ENCODE peak calls at places on chromosomes 12 and 14, in six cellular contexts. One of them, this sample, is unnamed.

GRCh38 chr14:55077691-55078151 is 26.3 kb downstream of the MAPK1IP1L start:
- DNase-seq in neuronal stem cell: no peak
- DNase-seq in H9: no peak
- DNase-seq in H1: peak
- DNase-seq in IMR-90: peak
- DNase-seq in trophoblast cell: peak
- DNase-seq in this sample: no peak

GRCh38 chr12:97650242-97650641 is 187.6 kb downstream of the RMST start:
- DNase-seq in neuronal stem cell: no peak
- DNase-seq in H9: no peak
- DNase-seq in H1: no peak
- DNase-seq in IMR-90: no peak
- DNase-seq in trophoblast cell: no peak
- DNase-seq in this sample: peak

GRCh38 chr14:65098586-65098985 is 3.7 kb downstream of the MAX start:
- DNase-seq in neuronal stem cell: no peak
- DNase-seq in H9: no peak
- DNase-seq in H1: no peak
- DNase-seq in IMR-90: peak
- DNase-seq in trophoblast cell: peak
- DNase-seq in this sample: peak

GRCh38 chr14:36241183-36241582 is 64.7 kb upstream of the PTCSC3 start:
- DNase-seq in neuronal stem cell: no peak
- DNase-seq in H9: no peak
- DNase-seq in H1: no peak
- DNase-seq in IMR-90: no peak
- DNase-seq in trophoblast cell: no peak
- DNase-seq in this sample: no peak

GRCh38 chr12:52285851-52286530 is 5.3 kb downstream of the KRT81 start:
- DNase-seq in neuronal stem cell: no peak
- DNase-seq in H9: peak
- DNase-seq in H1: no peak
- DNase-seq in IMR-90: no peak
- DNase-seq in trophoblast cell: no peak
- DNase-seq in this sample: no peak

GRCh38 chr12:84046869-84047268 is 865.7 kb downstream of the SLC6A15 start:
- DNase-seq in neuronal stem cell: no peak
- DNase-seq in H9: no peak
- DNase-seq in H1: no peak
- DNase-seq in IMR-90: no peak
- DNase-seq in trophoblast cell: no peak
- DNase-seq in this sample: no peak

GRCh38 chr12:113274848-113275247 is 53.6 kb downstream of the TPCN1 start:
- DNase-seq in neuronal stem cell: no peak
- DNase-seq in H9: no peak
- DNase-seq in H1: no peak
- DNase-seq in IMR-90: no peak
- DNase-seq in trophoblast cell: no peak
- DNase-seq in this sample: no peak

GRCh38 chr14:65038966-65039365 is 52.3 kb downstream of the FNTB start:
- DNase-seq in neuronal stem cell: no peak
- DNase-seq in H9: no peak
- DNase-seq in H1: no peak
- DNase-seq in IMR-90: no peak
- DNase-seq in trophoblast cell: no peak
- DNase-seq in this sample: no peak

GRCh38 chr12:83656004-83656403 is 969.3 kb downstream of the TMTC2 start:
- DNase-seq in neuronal stem cell: no peak
- DNase-seq in H9: no peak
- DNase-seq in H1: no peak
- DNase-seq in IMR-90: no peak
- DNase-seq in trophoblast cell: no peak
- DNase-seq in this sample: no peak

GRCh38 chr12:130829391-130830245 is 9.4 kb downstream of the STX2 start:
- DNase-seq in neuronal stem cell: no peak
- DNase-seq in H9: peak
- DNase-seq in H1: no peak
- DNase-seq in IMR-90: no peak
- DNase-seq in trophoblast cell: no peak
- DNase-seq in this sample: no peak

GRCh38 chr12:113302466-113302865 is 32.4 kb downstream of the SLC8B1 start:
- DNase-seq in neuronal stem cell: no peak
- DNase-seq in H9: no peak
- DNase-seq in H1: no peak
- DNase-seq in IMR-90: no peak
- DNase-seq in trophoblast cell: no peak
- DNase-seq in this sample: no peak

GRCh38 chr14:50964683-50965390 is 20.6 kb upstream of the PYGL start:
- DNase-seq in neuronal stem cell: no peak
- DNase-seq in H9: no peak
- DNase-seq in H1: no peak
- DNase-seq in IMR-90: peak
- DNase-seq in trophoblast cell: peak
- DNase-seq in this sample: peak

GRCh38 chr12:115802767-115803166 is 474.7 kb downstream of the MED13L start:
- DNase-seq in neuronal stem cell: no peak
- DNase-seq in H9: no peak
- DNase-seq in H1: no peak
- DNase-seq in IMR-90: no peak
- DNase-seq in trophoblast cell: no peak
- DNase-seq in this sample: no peak

GRCh38 chr12:88207921-88208640 is 66.0 kb downstream of the TMTC3 start:
- DNase-seq in neuronal stem cell: no peak
- DNase-seq in H9: no peak
- DNase-seq in H1: no peak
- DNase-seq in IMR-90: peak
- DNase-seq in trophoblast cell: peak
- DNase-seq in this sample: peak

GRCh38 chr14:78448483-78449094 is 278.4 kb downstream of the NRXN3 start:
- DNase-seq in neuronal stem cell: peak
- DNase-seq in H9: peak
- DNase-seq in H1: peak
- DNase-seq in IMR-90: no peak
- DNase-seq in trophoblast cell: peak
- DNase-seq in this sample: peak

GRCh38 chr14:61486930-61487495 is 165.6 kb downstream of the PRKCH start:
- DNase-seq in neuronal stem cell: no peak
- DNase-seq in H9: no peak
- DNase-seq in H1: no peak
- DNase-seq in IMR-90: no peak
- DNase-seq in trophoblast cell: peak
- DNase-seq in this sample: no peak

GRCh38 chr12:84727964-84728363 is 184.6 kb downstream of the SLC6A15 start:
- DNase-seq in neuronal stem cell: no peak
- DNase-seq in H9: peak
- DNase-seq in H1: no peak
- DNase-seq in IMR-90: no peak
- DNase-seq in trophoblast cell: peak
- DNase-seq in this sample: no peak

GRCh38 chr12:124524231-124524925 is 43.0 kb downstream of the NCOR2 start:
- DNase-seq in neuronal stem cell: no peak
- DNase-seq in H9: no peak
- DNase-seq in H1: no peak
- DNase-seq in IMR-90: peak
- DNase-seq in trophoblast cell: peak
- DNase-seq in this sample: peak

GRCh38 chr12:25976289-25976688 is 17.8 kb downstream of the RASSF8 start:
- DNase-seq in neuronal stem cell: no peak
- DNase-seq in H9: no peak
- DNase-seq in H1: no peak
- DNase-seq in IMR-90: no peak
- DNase-seq in trophoblast cell: no peak
- DNase-seq in this sample: no peak

GRCh38 chr12:32104572-32105355 is 1.9 kb upstream of the BICD1 start:
- DNase-seq in neuronal stem cell: no peak
- DNase-seq in H9: no peak
- DNase-seq in H1: no peak
- DNase-seq in IMR-90: no peak
- DNase-seq in trophoblast cell: no peak
- DNase-seq in this sample: no peak

GRCh38 chr12:127287256-127287655 is 979.7 kb upstream of the TMEM132C start:
- DNase-seq in neuronal stem cell: no peak
- DNase-seq in H9: peak
- DNase-seq in H1: no peak
- DNase-seq in IMR-90: no peak
- DNase-seq in trophoblast cell: no peak
- DNase-seq in this sample: no peak

GRCh38 chr12:79935624-79936040 is 735 bp upstream of the PPP1R12A start:
- DNase-seq in neuronal stem cell: peak
- DNase-seq in H9: no peak
- DNase-seq in H1: no peak
- DNase-seq in IMR-90: peak
- DNase-seq in trophoblast cell: peak
- DNase-seq in this sample: no peak

GRCh38 chr14:95664546-95664945 is 21.7 kb upstream of the TCL1B start:
- DNase-seq in neuronal stem cell: no peak
- DNase-seq in H9: no peak
- DNase-seq in H1: no peak
- DNase-seq in IMR-90: no peak
- DNase-seq in trophoblast cell: no peak
- DNase-seq in this sample: no peak

GRCh38 chr12:94875525-94875924 is 128.0 kb downstream of the NDUFA12 start:
- DNase-seq in neuronal stem cell: no peak
- DNase-seq in H9: peak
- DNase-seq in H1: no peak
- DNase-seq in IMR-90: no peak
- DNase-seq in trophoblast cell: peak
- DNase-seq in this sample: no peak

GRCh38 chr14:49966304-49966809 is 73.5 kb downstream of the ARF6 start:
- DNase-seq in neuronal stem cell: no peak
- DNase-seq in H9: no peak
- DNase-seq in H1: peak
- DNase-seq in IMR-90: no peak
- DNase-seq in trophoblast cell: peak
- DNase-seq in this sample: no peak

GRCh38 chr14:92694807-92695206 is 53.6 kb downstream of the LGMN start:
- DNase-seq in neuronal stem cell: no peak
- DNase-seq in H9: no peak
- DNase-seq in H1: no peak
- DNase-seq in IMR-90: no peak
- DNase-seq in trophoblast cell: no peak
- DNase-seq in this sample: no peak

GRCh38 chr14:92696356-92696755 is 52.1 kb downstream of the LGMN start:
- DNase-seq in neuronal stem cell: no peak
- DNase-seq in H9: no peak
- DNase-seq in H1: no peak
- DNase-seq in IMR-90: no peak
- DNase-seq in trophoblast cell: no peak
- DNase-seq in this sample: no peak

GRCh38 chr14:92693998-92694780 is 54.2 kb downstream of the LGMN start:
- DNase-seq in neuronal stem cell: no peak
- DNase-seq in H9: no peak
- DNase-seq in H1: no peak
- DNase-seq in IMR-90: no peak
- DNase-seq in trophoblast cell: peak
- DNase-seq in this sample: no peak

GRCh38 chr14:92692822-92693226 is 55.6 kb downstream of the LGMN start:
- DNase-seq in neuronal stem cell: no peak
- DNase-seq in H9: no peak
- DNase-seq in H1: no peak
- DNase-seq in IMR-90: peak
- DNase-seq in trophoblast cell: no peak
- DNase-seq in this sample: peak

GRCh38 chr14:92695562-92695961 is 52.9 kb downstream of the LGMN start:
- DNase-seq in neuronal stem cell: no peak
- DNase-seq in H9: no peak
- DNase-seq in H1: no peak
- DNase-seq in IMR-90: no peak
- DNase-seq in trophoblast cell: no peak
- DNase-seq in this sample: no peak
- H4K91ac ChIP-seq in neuronal stem cell: no peak
- H4K91ac ChIP-seq in H9: no peak
- H4K91ac ChIP-seq in H1: no peak
- H4K91ac ChIP-seq in IMR-90: no peak
- H4K91ac ChIP-seq in trophoblast cell: no peak
- H4K91ac ChIP-seq in this sample: no peak

GRCh38 chr12:3961573-3961972 is 88.4 kb upstream of the PARP11 start:
- DNase-seq in neuronal stem cell: no peak
- DNase-seq in H9: no peak
- DNase-seq in H1: no peak
- DNase-seq in IMR-90: no peak
- DNase-seq in trophoblast cell: no peak
- DNase-seq in this sample: no peak

GRCh38 chr12:3965096-3965495 is 91.9 kb upstream of the PARP11 start:
- DNase-seq in neuronal stem cell: no peak
- DNase-seq in H9: peak
- DNase-seq in H1: no peak
- DNase-seq in IMR-90: no peak
- DNase-seq in trophoblast cell: peak
- DNase-seq in this sample: no peak

GRCh38 chr12:3959799-3960560 is 86.8 kb upstream of the PARP11 start:
- DNase-seq in neuronal stem cell: no peak
- DNase-seq in H9: no peak
- DNase-seq in H1: no peak
- DNase-seq in IMR-90: no peak
- DNase-seq in trophoblast cell: no peak
- DNase-seq in this sample: no peak

GRCh38 chr12:3964404-3964803 is 91.2 kb upstream of the PARP11 start:
- DNase-seq in neuronal stem cell: peak
- DNase-seq in H9: peak
- DNase-seq in H1: peak
- DNase-seq in IMR-90: no peak
- DNase-seq in trophoblast cell: peak
- DNase-seq in this sample: no peak

GRCh38 chr12:3962661-3963483 is 89.7 kb upstream of the PARP11 start:
- DNase-seq in neuronal stem cell: no peak
- DNase-seq in H9: peak
- DNase-seq in H1: no peak
- DNase-seq in IMR-90: no peak
- DNase-seq in trophoblast cell: peak
- DNase-seq in this sample: no peak
- H4K8ac ChIP-seq in neuronal stem cell: no peak
- H4K8ac ChIP-seq in H9: no peak
- H4K8ac ChIP-seq in H1: no peak
- H4K8ac ChIP-seq in IMR-90: no peak
- H4K8ac ChIP-seq in trophoblast cell: peak
- H4K8ac ChIP-seq in this sample: no peak

GRCh38 chr12:62637679-62638078 is 171.1 kb downstream of the MON2 start:
- DNase-seq in neuronal stem cell: no peak
- DNase-seq in H9: peak
- DNase-seq in H1: no peak
- DNase-seq in IMR-90: no peak
- DNase-seq in trophoblast cell: no peak
- DNase-seq in this sample: no peak
- H2BK120ac ChIP-seq in neuronal stem cell: no peak
- H2BK120ac ChIP-seq in H9: no peak
- H2BK120ac ChIP-seq in H1: no peak
- H2BK120ac ChIP-seq in IMR-90: no peak
- H2BK120ac ChIP-seq in trophoblast cell: no peak
- H2BK120ac ChIP-seq in this sample: no peak

DNA sequence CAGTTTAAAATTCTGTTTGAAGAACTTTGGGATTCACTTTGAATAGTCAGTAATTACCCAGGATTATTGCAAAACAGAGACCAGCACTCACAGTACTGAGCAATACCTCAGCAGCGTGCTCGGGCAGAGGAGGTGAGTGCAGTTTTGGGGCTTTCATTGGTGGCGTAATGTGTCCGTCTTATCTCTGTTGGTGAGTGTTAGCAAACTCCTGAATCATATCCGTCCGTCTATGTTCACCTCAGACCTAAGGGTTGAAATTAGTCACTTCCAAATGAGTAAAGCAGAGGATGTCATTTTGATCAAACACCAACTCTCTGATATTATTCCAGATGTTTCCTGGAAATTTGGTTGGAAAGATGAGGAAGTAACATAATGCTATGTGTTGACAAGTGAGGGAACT is 82.8 kb downstream of the BORCS5 start:
- DNase-seq in neuronal stem cell: no peak
- DNase-seq in H9: no peak
- DNase-seq in H1: no peak
- DNase-seq in IMR-90: peak
- DNase-seq in trophoblast cell: peak
- DNase-seq in this sample: peak
- H4K91ac ChIP-seq in neuronal stem cell: no peak
- H4K91ac ChIP-seq in H9: no peak
- H4K91ac ChIP-seq in H1: no peak
- H4K91ac ChIP-seq in IMR-90: no peak
- H4K91ac ChIP-seq in trophoblast cell: no peak
- H4K91ac ChIP-seq in this sample: no peak